ENCODE peak calls at places on chromosomes 2 and 18, in six cellular contexts. One of them, this sample, is unnamed.
A peak's percentile ranks its signal among the peaks of the same experiment; 100 is the strongest.

GRCh38 chr2:141329949-141330348 is 800.9 kb downstream of the LRP1B start:
- DNase-seq in stimulated activated naive CD4-positive, alpha-beta T cell: no peak
- DNase-seq in NCI-H2171 treated with DMSO at 0.1 percent for 48 hours: no peak
- DNase-seq in NCI-H774: no peak
- DNase-seq in activated CD8-positive, alpha-beta memory T cell treated with anti-CD3 and anti-CD28 coated beads for 48 hours: no peak
- DNase-seq in transverse colon: no peak
- DNase-seq in this sample: no peak

GRCh38 chr2:151306621-151307020 is 17.2 kb upstream of the NMI start:
- DNase-seq in stimulated activated naive CD4-positive, alpha-beta T cell: no peak
- DNase-seq in NCI-H2171 treated with DMSO at 0.1 percent for 48 hours: no peak
- DNase-seq in NCI-H774: no peak
- DNase-seq in activated CD8-positive, alpha-beta memory T cell treated with anti-CD3 and anti-CD28 coated beads for 48 hours: no peak
- DNase-seq in transverse colon: no peak
- DNase-seq in this sample: no peak

GRCh38 chr2:15780912-15781574 is 159.3 kb upstream of the MYCN start:
- DNase-seq in stimulated activated naive CD4-positive, alpha-beta T cell: no peak
- DNase-seq in NCI-H2171 treated with DMSO at 0.1 percent for 48 hours: no peak
- DNase-seq in NCI-H774: no peak
- DNase-seq in activated CD8-positive, alpha-beta memory T cell treated with anti-CD3 and anti-CD28 coated beads for 48 hours: no peak
- DNase-seq in transverse colon: no peak
- DNase-seq in this sample: no peak

GRCh38 chr18:40048253-40048652 is 1906.8 kb upstream of the PIK3C3 start:
- DNase-seq in stimulated activated naive CD4-positive, alpha-beta T cell: no peak
- DNase-seq in NCI-H2171 treated with DMSO at 0.1 percent for 48 hours: no peak
- DNase-seq in NCI-H774: no peak
- DNase-seq in activated CD8-positive, alpha-beta memory T cell treated with anti-CD3 and anti-CD28 coated beads for 48 hours: no peak
- DNase-seq in transverse colon: no peak
- DNase-seq in this sample: no peak

GRCh38 chr18:9949861-9950260 is 36.0 kb downstream of the VAPA start:
- DNase-seq in stimulated activated naive CD4-positive, alpha-beta T cell: no peak
- DNase-seq in NCI-H2171 treated with DMSO at 0.1 percent for 48 hours: no peak
- DNase-seq in NCI-H774: no peak
- DNase-seq in activated CD8-positive, alpha-beta memory T cell treated with anti-CD3 and anti-CD28 coated beads for 48 hours: no peak
- DNase-seq in transverse colon: no peak
- DNase-seq in this sample: no peak

GRCh38 chr2:239463541-239464165 is 62.8 kb upstream of the HDAC4 start:
- DNase-seq in stimulated activated naive CD4-positive, alpha-beta T cell: no peak
- DNase-seq in NCI-H2171 treated with DMSO at 0.1 percent for 48 hours: peak; percentile 36
- DNase-seq in NCI-H774: no peak
- DNase-seq in activated CD8-positive, alpha-beta memory T cell treated with anti-CD3 and anti-CD28 coated beads for 48 hours: no peak
- DNase-seq in transverse colon: peak; percentile 5
- DNase-seq in this sample: peak; percentile 32

GRCh38 chr2:179460101-179460500 is 195.5 kb upstream of the SESTD1 start:
- DNase-seq in stimulated activated naive CD4-positive, alpha-beta T cell: no peak
- DNase-seq in NCI-H2171 treated with DMSO at 0.1 percent for 48 hours: no peak
- DNase-seq in NCI-H774: no peak
- DNase-seq in activated CD8-positive, alpha-beta memory T cell treated with anti-CD3 and anti-CD28 coated beads for 48 hours: no peak
- DNase-seq in transverse colon: no peak
- DNase-seq in this sample: no peak

GRCh38 chr18:50610349-50610748 is 50.5 kb downstream of the MAPK4 start:
- DNase-seq in stimulated activated naive CD4-positive, alpha-beta T cell: no peak
- DNase-seq in NCI-H2171 treated with DMSO at 0.1 percent for 48 hours: no peak
- DNase-seq in NCI-H774: no peak
- DNase-seq in activated CD8-positive, alpha-beta memory T cell treated with anti-CD3 and anti-CD28 coated beads for 48 hours: no peak
- DNase-seq in transverse colon: no peak
- DNase-seq in this sample: no peak